ENCODE peak calls at places on chromosomes 6 and 20, in five cellular contexts. I is cardiac muscle cell, C is upper lobe of right lung, W is endodermal cell, E is lower leg skin. O is an unnamed sample.

GRCh38 chr6:166512567-166512966 is 73.9 kb downstream of the RAMACL start:
- DNase-seq in E (no peak), I (no peak), C (no peak), W (no peak), O (no peak)

GRCh38 chr20:42589976-42590639 is 599.6 kb downstream of the PTPRT start:
- DNase-seq in W (peak; percentile 56), C (no peak), I (no peak), E (no peak), O (no peak)

GRCh38 chr6:73983367-73983766 is 287.4 kb downstream of the CD109 start:
- DNase-seq in E (no peak), C (no peak), W (no peak), I (no peak), O (no peak)

GRCh38 chr6:71124340-71124739 is 164.3 kb upstream of the OGFRL1 start:
- DNase-seq in C (no peak), I (no peak), W (no peak), E (no peak), O (no peak)

GRCh38 chr20:13105864-13106457 is 97.2 kb downstream of the SPTLC3 start:
- DNase-seq in I (peak; percentile 57), W (no peak), C (no peak), E (no peak), O (peak; percentile 40)

GRCh38 chr6:26743157-26743821 is 83.7 kb upstream of the ZNF322 start:
- DNase-seq in E (no peak), W (peak; percentile 88), I (peak; percentile 10), C (no peak), O (peak; percentile 67)

GRCh38 chr6:26017567-26017966 is 55.0 kb downstream of the TRIM38 start:
- DNase-seq in E (peak; percentile 66), W (peak; percentile 77), C (peak; percentile 81), I (no peak), O (peak; percentile 92)

GRCh38 chr20:12201289-12201991 is 283.7 kb downstream of the BTBD3 start:
- DNase-seq in E (no peak), C (no peak), W (no peak), I (no peak), O (peak; percentile 0)

GRCh38 chr6:1263850-1264377 is 48.0 kb upstream of the FOXQ1 start:
- DNase-seq in W (no peak), C (no peak), I (no peak), E (no peak), O (no peak)

GRCh38 chr6:163751032-163751525 is 336.6 kb downstream of the QKI start:
- DNase-seq in I (peak; percentile 31), E (peak; percentile 30), W (peak; percentile 69), C (peak; percentile 77), O (peak; percentile 39)

GRCh38 chr6:7154341-7155139 is 46.8 kb downstream of the RREB1 start:
- DNase-seq in W (no peak), C (no peak), I (no peak), E (peak; percentile 12), O (no peak)

GRCh38 chr20:63101781-63102719 is 95.3 kb upstream of the BHLHE23 start:
- DNase-seq in E (no peak), W (peak; percentile 66), C (peak; percentile 71), I (peak; percentile 17), O (peak; percentile 2)

GRCh38 chr6:26032387-26033131 is 54.7 kb upstream of the HFE start:
- DNase-seq in E (no peak), C (no peak), I (peak; percentile 55), W (peak; percentile 78), O (peak; percentile 54)

GRCh38 chr20:56604690-56605089 is 24.4 kb upstream of the TFAP2C start:
- DNase-seq in E (no peak), C (no peak), W (no peak), I (no peak), O (no peak)

GRCh38 chr6:26520088-26520839 is 17.9 kb upstream of the HMGN4 start:
- DNase-seq in E (peak; percentile 56), I (no peak), W (no peak), C (peak; percentile 77), O (peak; percentile 46)

GRCh38 chr6:4804095-4804494 is 27.9 kb downstream of the CDYL start:
- DNase-seq in W (peak; percentile 45), I (no peak), E (no peak), C (no peak), O (peak; percentile 73)

GRCh38 chr6:135647521-135647920 is 150.0 kb upstream of the AHI1 start:
- DNase-seq in W (no peak), C (no peak), E (no peak), I (no peak), O (no peak)

GRCh38 chr20:11935754-11936551 is 18.3 kb downstream of the BTBD3 start:
- DNase-seq in I (no peak), E (no peak), C (no peak), W (peak; percentile 52), O (no peak)

GRCh38 chr6:31378062-31378720 is 21.2 kb upstream of the HLA-B start:
- DNase-seq in C (no peak), W (no peak), E (no peak), I (no peak), O (no peak)

GRCh38 chr6:132764370-132764769 is 6.7 kb upstream of the VNN2 start:
- DNase-seq in W (peak; percentile 46), C (no peak), E (peak; percentile 31), I (peak; percentile 13), O (peak; percentile 95)
- TF ChIP-seq CTCF in W (no peak), C (no peak), E (no peak), I (no peak), O (no peak)

GRCh38 chr6:11043552-11043960 is 549 bp downstream of the ELOVL2 start:
- DNase-seq in E (no peak), C (no peak), W (peak; percentile 71), I (peak; percentile 16), O (no peak)

GRCh38 chr6:11042750-11043551 is 1.2 kb downstream of the ELOVL2 start:
- DNase-seq in I (no peak), W (no peak), E (no peak), C (no peak), O (no peak)

GRCh38 chr6:11042025-11042749 is 1.9 kb downstream of the ELOVL2 start:
- DNase-seq in E (no peak), C (no peak), I (no peak), W (peak; percentile 53), O (no peak)

GRCh38 chr6:11044712-11045167 is 635 bp upstream of the ELOVL2 start:
- DNase-seq in I (no peak), C (no peak), W (no peak), E (no peak), O (no peak)

DNA sequence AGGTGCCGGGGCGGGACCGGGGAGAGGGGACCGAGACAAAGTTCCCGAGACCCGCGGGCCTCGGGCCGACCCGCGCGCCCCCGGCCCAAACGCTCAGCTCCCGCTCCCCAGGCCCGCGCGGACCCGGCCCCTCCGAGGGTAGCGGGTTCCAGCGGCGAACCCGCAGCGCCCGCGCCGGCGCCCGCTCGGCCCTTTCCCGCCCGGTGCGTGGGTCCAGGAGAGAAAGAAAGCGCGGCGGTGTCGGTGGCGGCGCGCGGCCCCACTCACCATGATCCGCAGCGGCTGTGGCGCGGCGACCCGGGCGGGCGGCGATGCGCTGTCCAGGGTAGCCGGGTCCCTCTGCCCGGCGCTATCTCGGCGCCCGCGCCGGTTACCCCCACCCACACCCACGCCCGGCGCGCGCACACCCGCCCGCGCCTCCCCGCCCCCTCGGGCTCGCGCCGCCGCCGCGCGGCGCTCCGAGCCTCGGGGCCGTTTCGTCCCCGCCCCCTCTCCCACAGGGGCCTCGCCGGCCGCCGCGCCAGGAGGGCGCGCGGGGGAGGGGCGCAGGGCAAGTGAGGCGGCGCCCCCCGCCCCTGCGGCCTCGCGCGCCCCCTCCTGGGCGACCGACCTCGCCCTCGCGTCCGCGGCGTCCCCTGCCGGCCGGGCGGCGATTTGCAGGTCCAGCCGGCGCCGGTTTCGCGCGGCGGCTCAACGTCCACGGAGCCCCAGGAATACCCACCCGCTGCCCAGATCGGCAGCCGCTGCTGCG is at the start of gene ELOVL2:
- DNase-seq in E (no peak), I (peak; percentile 83), W (peak; percentile 87), C (peak; percentile 66), O (no peak)
- H3K4me3 ChIP-seq in E (peak within 1 kb of the TSS; percentile 24), I (peak within 1 kb of the TSS; percentile 71), W (peak within 1 kb of the TSS; percentile 86), C (peak within 1 kb of the TSS; percentile 39), O (peak within 1 kb of the TSS; percentile 20)

DNA sequence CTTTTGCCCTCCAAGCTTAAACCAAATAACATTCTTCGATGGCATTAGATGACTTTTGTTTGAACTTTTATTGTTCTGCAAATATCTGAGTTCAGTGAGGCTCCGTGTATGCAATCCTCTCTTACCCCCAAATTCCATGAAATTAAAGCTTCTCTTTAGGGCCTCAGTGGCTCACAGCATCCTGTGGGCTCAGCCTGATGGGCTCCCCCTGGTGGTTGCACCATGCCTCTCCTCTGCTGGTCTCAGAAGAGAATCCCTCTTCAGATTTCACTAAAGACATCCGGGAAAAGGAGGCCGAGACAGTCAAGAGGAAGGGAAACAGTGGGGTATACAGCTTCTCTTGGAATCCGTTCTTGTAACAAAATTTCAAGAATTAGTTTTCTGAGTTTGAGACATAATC is 331.6 kb upstream of the NT5E start:
- DNase-seq in C (no peak), W (peak; percentile 56), E (no peak), I (no peak), O (no peak)
- TF ChIP-seq CTCF in C (no peak), W (peak; percentile 68), E (no peak), I (peak; percentile 27), O (no peak)

DNA sequence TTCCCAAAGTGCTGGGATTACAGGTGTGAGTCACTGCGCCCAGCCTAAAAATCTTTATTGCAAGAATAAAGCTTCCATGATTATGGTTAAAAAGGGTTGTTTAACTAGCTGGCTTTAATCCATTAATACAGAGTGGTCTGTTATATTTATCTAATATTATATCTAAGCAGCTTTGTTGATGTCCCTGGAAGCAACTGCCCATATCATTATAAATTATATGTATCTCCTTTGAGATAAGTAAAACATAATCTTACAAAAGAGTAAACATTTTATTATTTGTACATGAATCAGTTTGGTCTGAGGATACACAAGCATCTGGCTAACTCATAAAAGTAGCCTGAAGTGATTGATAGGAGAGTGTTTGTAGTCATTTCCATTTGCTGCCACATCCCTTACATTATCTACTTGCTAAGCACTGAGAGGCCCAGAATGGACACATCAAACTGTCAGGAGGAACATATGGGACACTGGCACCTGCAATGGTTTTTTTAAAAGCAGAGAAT is 46.9 kb downstream of the TRAF3IP2 start:
- DNase-seq in I (no peak), E (no peak), C (no peak), W (no peak), O (no peak)
- H3K4me3 ChIP-seq in I (no peak overlapping the region), E (no peak overlapping the region), C (no peak overlapping the region), W (no peak overlapping the region), O (no peak overlapping the region)

GRCh38 chr20:61527626-61528025 is 275.6 kb downstream of the CDH4 start:
- DNase-seq in C (no peak), I (no peak), W (no peak), E (no peak), O (no peak)
- TF ChIP-seq CTCF in C (no peak), I (no peak), W (no peak), E (no peak), O (no peak)

GRCh38 chr6:170271771-170272314 is 19.0 kb downstream of the DLL1 start:
- DNase-seq in E (no peak), C (peak; percentile 85), I (no peak), W (no peak), O (no peak)
- H3K4me3 ChIP-seq in E (no peak overlapping the region), C (peak overlapping the region; percentile 29), I (no peak overlapping the region), W (no peak overlapping the region), O (no peak overlapping the region)

GRCh38 chr6:18307006-18307405 is 42.7 kb upstream of the DEK start:
- DNase-seq in C (no peak), E (no peak), I (peak; percentile 5), W (peak; percentile 57), O (peak; percentile 81)

GRCh38 chr6:18308070-18308735 is 43.9 kb upstream of the DEK start:
- DNase-seq in C (no peak), I (peak; percentile 34), W (no peak), E (no peak), O (peak; percentile 30)

GRCh38 chr6:18302561-18303439 is 38.5 kb upstream of the DEK start:
- DNase-seq in I (no peak), E (no peak), W (peak; percentile 67), C (no peak), O (no peak)
- TF ChIP-seq CTCF in I (no peak), E (no peak), W (peak; percentile 58), C (no peak), O (no peak)

GRCh38 chr6:41373367-41373918 is 38.0 kb downstream of the NCR2 start:
- DNase-seq in W (no peak), I (no peak), C (no peak), E (no peak), O (no peak)
- H3K4me3 ChIP-seq in W (peak overlapping the region; percentile 49), I (peak overlapping the region; percentile 19), C (no peak overlapping the region), E (no peak overlapping the region), O (no peak overlapping the region)